ENCODE peak calls at places on chromosomes 3 and 15, in six cellular contexts. F, C, E, L, X and Q are unnamed samples. For H3K27me3, the result is how much of the 10 kb centered on the place peaks cover.

GRCh38 chr15:67520276-67520975 is 505 bp upstream of the C15orf61 start:
- DNase-seq in L (peak), F (no peak), X (no peak), E (no peak), C (no peak), Q (peak)

GRCh38 chr15:41218851-41219250 is 11.7 kb downstream of the EXD1 start:
- DNase-seq in F (no peak), E (no peak), X (no peak), C (no peak), L (no peak), Q (no peak)

GRCh38 chr3:15556512-15556911 is 35.0 kb upstream of the COLQ start:
- DNase-seq in C (no peak), X (no peak), L (no peak), F (no peak), E (no peak), Q (no peak)

GRCh38 chr15:52020253-52021085 is 1.4 kb downstream of the MAPK6 start:
- DNase-seq in X (no peak), L (peak), F (no peak), E (no peak), C (peak), Q (peak)

GRCh38 chr3:152211655-152212054 is 57.1 kb upstream of the MBNL1 start:
- DNase-seq in E (peak), L (no peak), C (no peak), X (no peak), F (no peak), Q (no peak)

GRCh38 chr3:145776782-145777408 is 384.1 kb downstream of the PLOD2 start:
- DNase-seq in C (peak), E (peak), F (peak), X (peak), L (peak), Q (peak)

GRCh38 chr3:138901579-138901978 is 45.4 kb downstream of the FOXL2 start:
- DNase-seq in X (no peak), E (no peak), L (no peak), C (no peak), F (no peak), Q (no peak)

GRCh38 chr3:154464440-154465148 is 34.6 kb upstream of the GPR149 start:
- DNase-seq in L (no peak), X (no peak), E (no peak), F (no peak), C (no peak), Q (no peak)

GRCh38 chr3:174775603-174776002 is 83.5 kb upstream of the NAALADL2 start:
- DNase-seq in X (peak), C (peak), L (no peak), F (no peak), E (peak), Q (peak)

GRCh38 chr15:84598993-84599392 is 1.8 kb upstream of the ZSCAN2 start:
- DNase-seq in L (peak), X (peak), C (peak), E (peak), F (no peak), Q (peak)

GRCh38 chr3:25047058-25047457 is 381.0 kb upstream of the RARB start:
- DNase-seq in X (no peak), C (peak), F (no peak), E (no peak), L (peak), Q (no peak)

GRCh38 chr3:113615976-113616375 is 80.5 kb downstream of the USF3 start:
- DNase-seq in C (no peak), X (no peak), F (no peak), E (no peak), L (peak), Q (no peak)

GRCh38 chr3:146189519-146190173 is 28.7 kb upstream of the PLOD2 start:
- DNase-seq in F (no peak), E (peak), X (no peak), L (peak), C (peak), Q (peak)

GRCh38 chr15:51024735-51025453 is 69.8 kb downstream of the TNFAIP8L3 start:
- DNase-seq in C (no peak), E (no peak), L (peak), X (no peak), F (no peak), Q (no peak)

GRCh38 chr15:45919806-45920205 is 285.0 kb downstream of the SQOR start:
- DNase-seq in L (peak), E (peak), F (no peak), X (peak), C (peak), Q (peak)

GRCh38 chr15:81851307-81851706 is 194.5 kb downstream of the MEX3B start:
- DNase-seq in F (no peak), X (no peak), E (peak), L (no peak), C (no peak), Q (no peak)

GRCh38 chr3:53109822-53110771 is 20.1 kb downstream of the RFT1 start:
- DNase-seq in C (peak), F (peak), E (peak), X (no peak), L (peak), Q (peak)

GRCh38 chr3:143105170-143105569 is 14.4 kb upstream of the CHST2 start:
- DNase-seq in L (no peak), X (no peak), C (no peak), E (no peak), F (no peak), Q (no peak)

GRCh38 chr3:82883072-82883471 is 1121.6 kb upstream of the GBE1 start:
- DNase-seq in X (no peak), F (no peak), L (no peak), E (no peak), C (no peak), Q (no peak)

GRCh38 chr15:68775671-68776476 is 44.8 kb downstream of the ANP32A start:
- DNase-seq in E (no peak), F (peak), C (peak), X (peak), L (peak), Q (no peak)

GRCh38 chr3:126713229-126713628 is 9.2 kb downstream of the CHCHD6 start:
- DNase-seq in X (no peak), L (no peak), F (no peak), C (no peak), E (no peak), Q (no peak)

GRCh38 chr15:57109005-57109404 is 190.6 kb downstream of the TCF12 start:
- DNase-seq in E (no peak), L (no peak), C (no peak), F (no peak), X (no peak), Q (no peak)

GRCh38 chr15:29044506-29044905 is 158.7 kb downstream of the APBA2 start:
- DNase-seq in E (no peak), X (peak), C (no peak), L (peak), F (no peak), Q (peak)

GRCh38 chr3:131172502-131172901 is 145.8 kb downstream of the NEK11 start:
- DNase-seq in X (no peak), E (no peak), L (no peak), F (no peak), C (no peak), Q (no peak)

GRCh38 chr3:96813134-96813819 is 1.1 kb upstream of the EPHA6 start:
- DNase-seq in F (peak), C (peak), E (peak), X (peak), L (peak), Q (peak)
- H3K9ac ChIP-seq in F (peak), C (no peak), E (peak), X (peak), L (no peak), Q (peak)

GRCh38 chr3:186976802-186977201 is 46.5 kb downstream of the ST6GAL1 start:
- DNase-seq in C (no peak), F (no peak), L (no peak), E (no peak), X (peak), Q (no peak)
- H3K27me3 ChIP-seq in C (under half), F (under half), L (under half), E (under half), X (under half), Q (under half)

DNA sequence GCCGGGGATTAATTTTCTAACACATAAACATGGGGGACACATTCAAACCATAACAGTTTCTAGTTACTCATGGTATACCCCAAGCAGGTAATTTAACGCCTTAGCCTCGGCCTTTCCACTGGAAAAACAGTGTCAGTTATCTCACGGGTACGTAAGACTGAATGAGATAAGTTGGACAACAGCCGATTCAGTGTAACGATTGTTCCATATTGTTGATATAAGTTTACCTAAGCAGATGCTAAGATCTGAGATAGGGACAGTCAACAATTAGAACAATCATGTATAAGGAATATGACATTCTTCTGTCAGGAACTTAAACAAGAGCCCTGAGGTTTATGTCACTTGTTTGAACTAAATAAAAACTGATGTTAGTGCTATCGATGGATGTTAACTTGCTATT is 130.8 kb downstream of the GHSR start:
- DNase-seq in F (no peak), X (no peak), L (no peak), C (no peak), E (no peak), Q (no peak)
- H3K9ac ChIP-seq in F (no peak), X (peak), L (peak), C (peak), E (no peak), Q (no peak)

GRCh38 chr15:77689821-77690220 is 57.1 kb upstream of the LINGO1 start:
- DNase-seq in X (no peak), E (no peak), C (no peak), F (no peak), L (no peak), Q (no peak)

GRCh38 chr15:77682564-77682963 is 49.9 kb upstream of the LINGO1 start:
- DNase-seq in L (no peak), X (no peak), E (no peak), F (no peak), C (no peak), Q (no peak)

GRCh38 chr15:77684341-77685081 is 51.8 kb upstream of the LINGO1 start:
- DNase-seq in L (no peak), C (no peak), F (no peak), X (no peak), E (no peak), Q (no peak)

GRCh38 chr15:77688270-77689058 is 55.8 kb upstream of the LINGO1 start:
- DNase-seq in E (no peak), C (no peak), L (no peak), F (no peak), X (no peak), Q (no peak)

GRCh38 chr15:77685082-77685815 is 52.5 kb upstream of the LINGO1 start:
- DNase-seq in X (no peak), E (no peak), F (no peak), L (no peak), C (no peak), Q (no peak)
- H3K27me3 ChIP-seq in X (under half), E (under half), F (under half), L (under half), C (under half), Q (half or more)

GRCh38 chr3:177300039-177300833 is 103.0 kb upstream of the TBL1XR1 start:
- DNase-seq in X (peak), C (peak), F (peak), L (peak), E (no peak), Q (peak)

GRCh38 chr3:177306252-177306651 is 109.0 kb upstream of the TBL1XR1 start:
- DNase-seq in E (no peak), F (no peak), L (peak), X (peak), C (peak), Q (no peak)

GRCh38 chr3:177299250-177299649 is 102.0 kb upstream of the TBL1XR1 start:
- DNase-seq in X (no peak), E (no peak), L (no peak), C (no peak), F (no peak), Q (no peak)

GRCh38 chr3:177295116-177295515 is 97.8 kb upstream of the TBL1XR1 start:
- DNase-seq in C (no peak), L (no peak), E (peak), F (peak), X (no peak), Q (no peak)

GRCh38 chr3:177300842-177301241 is 103.6 kb upstream of the TBL1XR1 start:
- DNase-seq in F (no peak), X (no peak), L (no peak), E (no peak), C (no peak), Q (no peak)
- H3K9ac ChIP-seq in F (peak), X (no peak), L (no peak), E (no peak), C (no peak), Q (no peak)